ENCODE peak calls at places on chromosomes 7 and 10, in four cellular contexts. L, T, V and X are unnamed samples.

GRCh38 chr7:1169409-1170368 is 9.7 kb upstream of the ZFAND2A start:
- DNase-seq in T (no peak), V (peak), L (peak), X (peak)

GRCh38 chr10:97020452-97021400 is 165.0 kb downstream of the SLIT1 start:
- DNase-seq in T (no peak), L (no peak), V (peak), X (no peak)

GRCh38 chr10:10830316-10831061 is 187.2 kb upstream of the CELF2 start:
- DNase-seq in L (no peak), V (no peak), T (no peak), X (no peak)

GRCh38 chr7:110759069-110759468 is 331.9 kb upstream of the LRRN3 start:
- DNase-seq in L (no peak), T (no peak), V (no peak), X (no peak)

GRCh38 chr10:59885430-59886134 is 20.8 kb downstream of the CCDC6 start:
- DNase-seq in V (no peak), L (peak), T (no peak), X (no peak)

GRCh38 chr7:156845379-156846101 is 47.4 kb downstream of the LMBR1 start:
- DNase-seq in T (no peak), L (no peak), V (no peak), X (no peak)

GRCh38 chr7:104982308-104982755 is 31.7 kb upstream of the KMT2E start:
- DNase-seq in T (no peak), L (no peak), V (no peak), X (peak)

GRCh38 chr10:110429301-110429700 is 68.4 kb upstream of the DUSP5 start:
- DNase-seq in T (no peak), L (no peak), V (no peak), X (no peak)

GRCh38 chr10:79350407-79351154 is 3.3 kb downstream of the PPIF start:
- DNase-seq in L (no peak), V (no peak), T (peak), X (no peak)

GRCh38 chr7:149731207-149731955 is 42.0 kb downstream of the ZNF467 start:
- DNase-seq in L (no peak), V (no peak), T (no peak), X (no peak)

GRCh38 chr10:59585046-59585700 is 124.5 kb downstream of the SLC16A9 start:
- DNase-seq in T (no peak), L (no peak), V (peak), X (no peak)

GRCh38 chr7:80876894-80877414 is 41.9 kb downstream of the SEMA3C start:
- DNase-seq in V (peak), T (no peak), L (no peak), X (peak)

GRCh38 chr7:27110163-27110976 is 7.9 kb upstream of the HOXA2 start:
- DNase-seq in V (peak), T (no peak), L (no peak), X (no peak)

GRCh38 chr10:133391761-133392518 is 2.0 kb upstream of the MTG1 start:
- DNase-seq in V (peak), L (peak), T (no peak), X (no peak)

GRCh38 chr10:3747984-3748383 is 37.0 kb downstream of the KLF6 start:
- DNase-seq in T (peak), V (no peak), L (no peak), X (no peak)

GRCh38 chr7:55325371-55325792 is 39.8 kb upstream of the LANCL2 start:
- DNase-seq in L (no peak), V (peak), T (no peak), X (no peak)